ENCODE peak calls at places on chromosomes 2 and 18, in five cellular contexts. K, Z, M, J and S are unnamed samples. For H3K27me3, the result is how much of the 10 kb centered on the place peaks cover.

GRCh38 chr2:2657121-2657962 is 326.3 kb upstream of the MYT1L start:
- DNase-seq in K (no peak), Z (no peak), M (no peak), J (no peak), S (no peak)

GRCh38 chr2:128319457-128319772 is 747 bp upstream of the HS6ST1 start:
- DNase-seq in K (no peak), Z (no peak), M (peak), J (no peak), S (no peak)

GRCh38 chr2:119756837-119757236 is 2.9 kb upstream of the PTPN4 start:
- DNase-seq in K (no peak), Z (peak), M (no peak), J (no peak), S (no peak)

GRCh38 chr2:191176801-191177438 is 26.1 kb upstream of the STAT4 start:
- DNase-seq in K (no peak), Z (peak), M (no peak), J (no peak), S (no peak)

GRCh38 chr2:127681288-127681771 is 6.0 kb upstream of the LIMS2 start:
- DNase-seq in K (peak), Z (no peak), M (no peak), J (peak), S (peak)

GRCh38 chr2:238851751-238852150 is 3.9 kb downstream of the TWIST2 start:
- DNase-seq in K (no peak), Z (no peak), M (no peak), J (no peak), S (no peak)

GRCh38 chr2:240993446-240994160 is 4.8 kb upstream of the SNED1 start:
- DNase-seq in K (no peak), Z (no peak), M (no peak), J (peak), S (no peak)

GRCh38 chr2:42613281-42614064 is 45.0 kb downstream of the MTA3 start:
- DNase-seq in K (no peak), Z (no peak), M (no peak), J (no peak), S (no peak)

GRCh38 chr18:35938562-35938961 is 33.9 kb upstream of the RMP24 start:
- DNase-seq in K (no peak), Z (no peak), M (no peak), J (no peak), S (no peak)

GRCh38 chr2:205405752-205406151 is 276.5 kb upstream of the NRP2 start:
- DNase-seq in K (no peak), Z (no peak), M (no peak), J (no peak), S (no peak)

GRCh38 chr2:85089464-85090072 is 43.6 kb upstream of the TCF7L1 start:
- DNase-seq in K (peak), Z (no peak), M (no peak), J (no peak), S (no peak)

GRCh38 chr18:7417742-7418141 is 149.4 kb upstream of the PTPRM start:
- DNase-seq in K (no peak), Z (no peak), M (no peak), J (no peak), S (no peak)

GRCh38 chr2:120769787-120770120 is 34.1 kb downstream of the GLI2 start:
- DNase-seq in K (no peak), Z (no peak), M (no peak), J (no peak), S (no peak)

GRCh38 chr2:120771111-120771555 is 35.5 kb downstream of the GLI2 start:
- DNase-seq in K (no peak), Z (no peak), M (no peak), J (no peak), S (no peak)

GRCh38 chr2:120770641-120771040 is 35.0 kb downstream of the GLI2 start:
- DNase-seq in K (no peak), Z (no peak), M (no peak), J (no peak), S (no peak)

GRCh38 chr2:120769076-120769786 is 33.6 kb downstream of the GLI2 start:
- DNase-seq in K (no peak), Z (no peak), M (no peak), J (no peak), S (no peak)

GRCh38 chr2:120770176-120770575 is 34.5 kb downstream of the GLI2 start:
- DNase-seq in K (no peak), Z (no peak), M (no peak), J (no peak), S (no peak)
- H3K27me3 ChIP-seq in K (under half), Z (under half), M (under half), J (under half), S (under half)

DNA sequence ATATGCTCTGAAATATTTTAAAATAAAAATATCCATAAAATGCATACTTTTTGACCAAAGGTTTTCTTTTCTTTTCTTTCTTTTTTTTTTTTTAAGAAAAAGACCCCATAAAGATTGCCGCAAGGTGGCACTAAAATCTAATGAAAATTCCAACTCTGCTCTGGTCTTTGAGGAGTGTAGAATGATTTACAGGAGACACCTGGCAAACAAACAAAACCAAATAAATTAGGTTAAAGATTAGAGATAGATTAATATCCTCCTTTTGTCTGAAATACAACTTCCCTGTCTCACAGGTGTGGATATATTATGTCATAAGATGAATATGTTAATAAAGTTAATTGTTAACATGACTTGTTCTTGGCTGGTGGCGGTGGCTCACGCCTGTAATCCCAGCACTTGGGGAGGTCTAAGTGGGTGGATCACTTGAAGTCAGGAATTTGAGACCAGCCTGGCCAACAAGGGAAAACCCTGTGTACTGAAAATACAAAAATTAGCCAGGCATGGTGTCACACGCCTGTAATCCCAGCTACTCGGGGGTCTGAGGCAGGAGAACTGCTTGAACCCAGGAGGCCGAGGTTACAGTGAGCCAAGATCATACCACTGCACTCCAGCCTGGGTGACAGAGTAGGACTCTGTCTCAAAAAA is 3.5 kb upstream of the RHOB start:
- DNase-seq in K (peak), Z (peak), M (no peak), J (no peak), S (no peak)
- TF ChIP-seq POLR2AphosphoS5 in K (no peak), Z (peak), M (peak), J (no peak), S (no peak)

DNA sequence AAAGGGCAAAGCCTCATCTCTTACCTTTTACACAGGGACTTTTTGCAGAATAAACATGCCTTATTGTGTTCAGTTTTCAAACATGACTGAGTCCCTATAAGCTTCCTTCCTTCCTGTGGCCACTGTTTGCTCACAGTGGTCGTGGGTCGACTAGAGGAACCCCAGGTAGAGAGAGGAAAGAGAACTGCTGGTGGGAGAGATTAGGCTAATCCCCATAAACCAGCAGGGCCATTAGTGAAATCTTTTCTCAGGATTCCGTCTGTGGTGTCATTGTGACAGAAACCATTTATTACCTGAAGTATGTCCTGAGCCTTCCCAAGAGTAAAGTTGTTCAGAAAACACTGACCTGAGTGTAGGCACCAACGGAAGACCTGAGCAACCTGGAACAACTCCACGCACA is 21.3 kb upstream of the BOD1L2 start:
- DNase-seq in K (no peak), Z (no peak), M (no peak), J (no peak), S (no peak)
- H3K27me3 ChIP-seq in K (under half), Z (half or more), M (under half), J (under half), S (under half)

GRCh38 chr2:64651590-64651989 is 2.1 kb downstream of the SERTAD2 start:
- DNase-seq in K (no peak), Z (no peak), M (no peak), J (no peak), S (no peak)

GRCh38 chr2:64649626-64650025 is 4.1 kb downstream of the SERTAD2 start:
- DNase-seq in K (no peak), Z (no peak), M (peak), J (peak), S (no peak)

GRCh38 chr2:64650257-64650656 is 3.5 kb downstream of the SERTAD2 start:
- DNase-seq in K (no peak), Z (no peak), M (no peak), J (no peak), S (no peak)

GRCh38 chr2:64650722-64651338 is 2.9 kb downstream of the SERTAD2 start:
- DNase-seq in K (no peak), Z (peak), M (no peak), J (no peak), S (no peak)

DNA sequence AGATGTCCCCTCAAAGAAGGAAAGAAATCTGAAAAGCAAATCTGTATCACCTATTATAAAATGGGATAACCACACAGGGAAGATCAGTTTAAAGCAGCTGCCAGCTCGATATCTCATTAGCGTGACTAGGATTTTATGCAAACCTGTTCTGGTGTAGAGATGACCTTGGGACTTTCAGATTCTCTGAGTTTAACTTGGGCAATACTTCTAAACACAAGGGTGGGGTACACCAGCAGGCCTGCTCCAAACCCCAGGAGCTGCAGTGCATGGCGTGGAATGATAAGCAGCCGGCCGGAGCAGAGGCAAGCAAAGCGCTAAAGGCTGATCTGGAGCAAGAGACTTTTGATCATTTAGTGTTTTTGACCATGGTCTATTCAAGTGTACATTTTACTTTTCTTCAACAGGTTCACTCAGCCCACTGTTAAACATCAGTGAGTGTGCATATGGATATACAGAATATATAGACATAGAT is 4.7 kb downstream of the SERTAD2 start:
- DNase-seq in K (no peak), Z (peak), M (no peak), J (no peak), S (no peak)
- TF ChIP-seq POLR2AphosphoS5 in K (no peak), Z (no peak), M (no peak), J (no peak), S (no peak)

GRCh38 chr2:44951714-44952113 is 10.2 kb downstream of the SIX3 start:
- DNase-seq in K (no peak), Z (no peak), M (no peak), J (no peak), S (no peak)
- H3K27me3 ChIP-seq in K (half or more), Z (half or more), M (under half), J (under half), S (half or more)

GRCh38 chr2:231612199-231613053 is 19.8 kb downstream of the TEX44 start:
- DNase-seq in K (peak), Z (peak), M (peak), J (peak), S (peak)

GRCh38 chr2:231613655-231614558 is 21.2 kb downstream of the TEX44 start:
- DNase-seq in K (peak), Z (peak), M (peak), J (peak), S (peak)

GRCh38 chr2:231615058-231615671 is 22.5 kb downstream of the TEX44 start:
- DNase-seq in K (peak), Z (peak), M (no peak), J (peak), S (no peak)

GRCh38 chr2:231613054-231613654 is 20.5 kb downstream of the TEX44 start:
- DNase-seq in K (no peak), Z (no peak), M (no peak), J (no peak), S (no peak)

GRCh38 chr2:231614559-231615057 is 21.9 kb downstream of the TEX44 start:
- DNase-seq in K (no peak), Z (no peak), M (no peak), J (peak), S (peak)
- TF ChIP-seq POLR2AphosphoS5 in K (peak), Z (peak), M (no peak), J (no peak), S (peak)